ENCODE peak calls at places on chromosomes 16 and 17, in seven cellular contexts. One of them, this sample, is unnamed.
A peak's percentile ranks its signal among the peaks of the same experiment; 100 is the strongest.

GRCh38 chr17:59884861-59885260 is 7.9 kb downstream of the TUBD1 start:
- DNase-seq in esophagus muscularis mucosa: no peak
- DNase-seq in heart left ventricle: no peak
- DNase-seq in Peyer's patch: peak; percentile 15
- DNase-seq in esophagus squamous epithelium: no peak
- DNase-seq in thyroid gland: no peak
- DNase-seq in H54: no peak
- DNase-seq in this sample: no peak

GRCh38 chr17:27207073-27207511 is 86.8 kb upstream of the WSB1 start:
- DNase-seq in esophagus squamous epithelium: no peak
- DNase-seq in thyroid gland: no peak
- DNase-seq in H54: peak; percentile 42
- DNase-seq in Peyer's patch: no peak
- DNase-seq in esophagus muscularis mucosa: no peak
- DNase-seq in heart left ventricle: no peak
- DNase-seq in this sample: peak; percentile 71

GRCh38 chr17:40343126-40344119 is 21.1 kb downstream of the GJD3 start:
- DNase-seq in heart left ventricle: peak; percentile 79
- DNase-seq in H54: no peak
- DNase-seq in esophagus muscularis mucosa: no peak
- DNase-seq in esophagus squamous epithelium: no peak
- DNase-seq in Peyer's patch: no peak
- DNase-seq in thyroid gland: no peak
- DNase-seq in this sample: no peak

GRCh38 chr17:17935321-17936271 is 36.6 kb downstream of the TOM1L2 start:
- DNase-seq in heart left ventricle: no peak
- DNase-seq in thyroid gland: no peak
- DNase-seq in esophagus muscularis mucosa: no peak
- DNase-seq in Peyer's patch: peak; percentile 60
- DNase-seq in H54: peak; percentile 73
- DNase-seq in esophagus squamous epithelium: no peak
- DNase-seq in this sample: peak; percentile 92

GRCh38 chr16:70805787-70806186 is 4.8 kb upstream of the VAC14 start:
- DNase-seq in esophagus muscularis mucosa: no peak
- DNase-seq in heart left ventricle: no peak
- DNase-seq in thyroid gland: no peak
- DNase-seq in Peyer's patch: no peak
- DNase-seq in esophagus squamous epithelium: no peak
- DNase-seq in H54: peak; percentile 59
- DNase-seq in this sample: peak; percentile 91

GRCh38 chr16:9107025-9107970 is 15.9 kb downstream of the HAPSTR1 start:
- DNase-seq in thyroid gland: no peak
- DNase-seq in esophagus squamous epithelium: no peak
- DNase-seq in esophagus muscularis mucosa: no peak
- DNase-seq in heart left ventricle: no peak
- DNase-seq in H54: no peak
- DNase-seq in Peyer's patch: no peak
- DNase-seq in this sample: peak; percentile 86

GRCh38 chr16:18932243-18932997 is 6.2 kb upstream of the SMG1 start:
- DNase-seq in H54: peak; percentile 39
- DNase-seq in esophagus muscularis mucosa: no peak
- DNase-seq in Peyer's patch: no peak
- DNase-seq in esophagus squamous epithelium: no peak
- DNase-seq in heart left ventricle: no peak
- DNase-seq in thyroid gland: peak; percentile 83
- DNase-seq in this sample: peak; percentile 43

GRCh38 chr16:64051826-64052225 is 1070.0 kb downstream of the CDH11 start:
- DNase-seq in heart left ventricle: no peak
- DNase-seq in Peyer's patch: no peak
- DNase-seq in thyroid gland: peak; percentile 1
- DNase-seq in esophagus squamous epithelium: no peak
- DNase-seq in esophagus muscularis mucosa: no peak
- DNase-seq in H54: no peak
- DNase-seq in this sample: no peak

DNA sequence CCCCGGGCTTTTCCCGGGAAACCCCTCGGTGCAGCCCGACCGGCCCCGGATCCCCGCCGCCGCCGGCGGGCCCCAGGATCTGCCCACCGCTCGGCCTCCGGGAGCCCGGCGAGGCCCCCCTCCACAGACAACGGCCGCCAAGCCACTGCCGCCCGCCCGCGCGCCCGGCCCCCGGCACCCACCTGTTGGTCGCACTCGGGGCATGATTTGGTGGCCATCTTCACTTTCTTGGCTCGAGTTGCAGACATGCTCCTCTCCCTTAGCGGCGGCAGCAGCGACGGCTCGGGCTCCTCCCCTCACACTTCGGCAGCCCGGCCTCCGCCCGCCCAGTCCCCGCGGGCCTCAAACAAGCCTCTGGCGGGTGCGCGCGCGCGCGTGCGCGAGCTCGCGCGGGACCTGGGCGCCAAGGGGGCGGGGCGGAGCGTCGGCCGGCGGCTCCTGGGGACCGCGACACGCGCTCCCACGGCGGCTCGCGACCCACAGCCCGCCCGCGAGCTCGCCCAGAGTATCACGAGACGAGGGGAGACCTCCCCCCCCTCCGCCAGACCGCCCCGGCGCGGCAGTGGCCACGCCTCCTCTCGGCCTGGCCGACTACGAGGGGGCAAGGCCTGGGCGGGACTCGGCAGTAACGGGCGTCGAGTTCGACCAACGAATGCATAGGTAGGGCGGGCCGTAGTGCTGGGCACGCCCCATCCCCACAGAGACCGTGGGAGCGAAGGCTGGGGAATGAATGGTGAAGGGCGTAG is at the start of gene C16orf87:
- DNase-seq in esophagus squamous epithelium: peak; percentile 79
- DNase-seq in H54: peak; percentile 91
- DNase-seq in thyroid gland: peak; percentile 93
- DNase-seq in esophagus muscularis mucosa: peak; percentile 97
- DNase-seq in heart left ventricle: peak; percentile 93
- DNase-seq in Peyer's patch: peak; percentile 93
- DNase-seq in this sample: peak; percentile 92
- TF ChIP-seq POLR2A in esophagus squamous epithelium: no peak
- TF ChIP-seq POLR2A in H54: peak; percentile 57
- TF ChIP-seq POLR2A in thyroid gland: no peak
- TF ChIP-seq POLR2A in esophagus muscularis mucosa: no peak
- TF ChIP-seq POLR2A in heart left ventricle: no peak
- TF ChIP-seq POLR2A in Peyer's patch: peak; percentile 58
- TF ChIP-seq POLR2A in this sample: peak; percentile 61

GRCh38 chr17:75370288-75370687 is 35.2 kb downstream of the GRB2 start:
- DNase-seq in H54: no peak
- DNase-seq in heart left ventricle: peak; percentile 50
- DNase-seq in Peyer's patch: no peak
- DNase-seq in esophagus muscularis mucosa: no peak
- DNase-seq in esophagus squamous epithelium: no peak
- DNase-seq in thyroid gland: peak; percentile 63
- DNase-seq in this sample: no peak

GRCh38 chr17:75373290-75373689 is 32.2 kb downstream of the GRB2 start:
- DNase-seq in esophagus squamous epithelium: no peak
- DNase-seq in heart left ventricle: no peak
- DNase-seq in H54: no peak
- DNase-seq in thyroid gland: no peak
- DNase-seq in Peyer's patch: no peak
- DNase-seq in esophagus muscularis mucosa: no peak
- DNase-seq in this sample: no peak

GRCh38 chr17:75367312-75367711 is 38.2 kb downstream of the GRB2 start:
- DNase-seq in H54: peak; percentile 26
- DNase-seq in Peyer's patch: no peak
- DNase-seq in esophagus muscularis mucosa: no peak
- DNase-seq in esophagus squamous epithelium: no peak
- DNase-seq in thyroid gland: no peak
- DNase-seq in heart left ventricle: no peak
- DNase-seq in this sample: peak; percentile 51

GRCh38 chr17:75371339-75371738 is 34.1 kb downstream of the GRB2 start:
- DNase-seq in thyroid gland: no peak
- DNase-seq in esophagus muscularis mucosa: no peak
- DNase-seq in esophagus squamous epithelium: no peak
- DNase-seq in Peyer's patch: no peak
- DNase-seq in heart left ventricle: no peak
- DNase-seq in H54: no peak
- DNase-seq in this sample: no peak

DNA sequence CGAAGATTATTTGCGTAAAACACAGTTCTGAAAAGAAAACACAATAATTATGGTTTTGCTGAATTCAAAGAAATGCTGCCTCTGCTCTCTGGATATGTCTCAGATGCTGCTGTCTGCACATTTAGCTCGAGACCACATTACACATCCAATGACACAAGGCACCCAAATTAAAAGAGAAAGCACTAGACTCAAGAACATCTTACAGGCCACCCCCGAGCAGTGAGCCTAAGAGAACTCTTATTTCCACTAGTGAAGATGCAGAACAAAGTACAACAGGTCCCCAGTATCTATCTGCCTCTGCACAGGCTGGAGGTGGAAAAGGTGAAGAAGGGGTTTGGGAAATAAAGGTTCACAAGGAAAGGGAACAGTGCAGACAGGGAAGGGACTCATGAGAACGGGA is 33.5 kb downstream of the GRB2 start:
- DNase-seq in heart left ventricle: no peak
- DNase-seq in thyroid gland: no peak
- DNase-seq in Peyer's patch: no peak
- DNase-seq in H54: no peak
- DNase-seq in esophagus muscularis mucosa: no peak
- DNase-seq in esophagus squamous epithelium: no peak
- DNase-seq in this sample: no peak
- TF ChIP-seq POLR2A in heart left ventricle: no peak
- TF ChIP-seq POLR2A in thyroid gland: no peak
- TF ChIP-seq POLR2A in Peyer's patch: no peak
- TF ChIP-seq POLR2A in H54: no peak
- TF ChIP-seq POLR2A in esophagus muscularis mucosa: no peak
- TF ChIP-seq POLR2A in esophagus squamous epithelium: no peak
- TF ChIP-seq POLR2A in this sample: no peak

GRCh38 chr16:926715-927114 is 44.1 kb downstream of the LMF1 start:
- DNase-seq in Peyer's patch: no peak
- DNase-seq in heart left ventricle: no peak
- DNase-seq in esophagus muscularis mucosa: no peak
- DNase-seq in thyroid gland: no peak
- DNase-seq in esophagus squamous epithelium: no peak
- DNase-seq in H54: no peak
- DNase-seq in this sample: no peak
- TF ChIP-seq POLR2A in Peyer's patch: no peak
- TF ChIP-seq POLR2A in heart left ventricle: no peak
- TF ChIP-seq POLR2A in esophagus muscularis mucosa: no peak
- TF ChIP-seq POLR2A in thyroid gland: no peak
- TF ChIP-seq POLR2A in esophagus squamous epithelium: no peak
- TF ChIP-seq POLR2A in H54: no peak
- TF ChIP-seq POLR2A in this sample: no peak

DNA sequence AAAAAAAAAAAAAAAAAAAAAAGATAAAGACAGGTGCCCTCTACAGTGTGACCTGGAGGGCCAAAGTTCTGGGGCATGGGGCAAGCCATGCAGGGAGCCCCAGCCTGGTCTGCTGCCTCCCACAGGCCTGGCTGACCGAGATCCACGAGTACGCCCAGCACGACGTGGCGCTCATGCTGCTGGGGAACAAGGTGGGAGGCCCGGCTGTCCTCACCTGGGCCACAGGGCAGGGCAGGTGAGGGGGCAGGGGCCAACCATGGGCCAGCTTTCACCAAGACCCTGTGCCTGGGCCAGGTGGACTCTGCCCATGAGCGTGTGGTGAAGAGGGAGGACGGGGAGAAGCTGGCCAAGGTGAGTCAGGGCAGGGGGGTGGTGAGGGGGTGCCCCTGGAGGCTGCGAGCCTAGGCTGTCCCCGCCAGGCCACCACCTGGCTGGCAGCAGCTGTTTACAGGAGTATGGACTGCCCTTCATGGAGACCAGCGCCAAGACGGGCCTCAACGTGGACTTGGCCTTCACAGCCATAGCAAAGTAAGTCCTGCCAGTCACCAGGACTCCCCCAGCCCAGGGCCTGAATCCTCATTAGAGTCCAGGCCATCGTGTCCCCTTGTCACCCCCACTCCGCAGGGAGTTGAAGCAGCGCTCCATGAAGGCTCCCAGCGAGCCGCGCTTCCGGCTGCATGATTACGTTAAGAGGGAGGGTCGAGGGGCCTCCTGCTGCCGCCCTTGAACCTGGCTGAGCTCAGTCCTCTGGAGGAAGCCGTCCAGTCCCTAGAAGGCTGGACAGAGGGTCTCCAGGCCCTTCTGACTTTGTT is 2.7 kb upstream of the TRAF7 start:
- DNase-seq in thyroid gland: peak; percentile 41
- DNase-seq in heart left ventricle: no peak
- DNase-seq in Peyer's patch: peak; percentile 84
- DNase-seq in esophagus muscularis mucosa: no peak
- DNase-seq in esophagus squamous epithelium: no peak
- DNase-seq in H54: no peak
- DNase-seq in this sample: no peak
- TF ChIP-seq POLR2A in thyroid gland: no peak
- TF ChIP-seq POLR2A in heart left ventricle: no peak
- TF ChIP-seq POLR2A in Peyer's patch: no peak
- TF ChIP-seq POLR2A in esophagus muscularis mucosa: no peak
- TF ChIP-seq POLR2A in esophagus squamous epithelium: no peak
- TF ChIP-seq POLR2A in H54: peak; percentile 16
- TF ChIP-seq POLR2A in this sample: peak; percentile 39

This sample was measured in IMR-90.